ENCODE peak calls at places on chromosomes 11 and 22, in six cellular contexts. Z is adrenal gland, L is AML-193, K is NCI-H460, S is ureter, H is HFFc6. O is an unnamed sample.

GRCh38 chr11:69447786-69448185 is 33.7 kb upstream of the LINC01488 start:
- DNase-seq in Z (no peak), L (no peak), K (no peak), S (peak; percentile 70), H (peak; percentile 10), O (no peak)

GRCh38 chr11:128766687-128767086 is 72.8 kb downstream of the FLI1 start:
- DNase-seq in Z (peak; percentile 11), L (no peak), K (no peak), S (no peak), H (no peak), O (no peak)

GRCh38 chr22:29342177-29342576 is 26.7 kb upstream of the RASL10A start:
- DNase-seq in Z (no peak), L (no peak), K (no peak), S (no peak), H (no peak), O (no peak)

GRCh38 chr22:39388261-39389011 is 11.1 kb upstream of the TAB1 start:
- DNase-seq in Z (peak; percentile 90), L (peak; percentile 4), K (peak; percentile 59), S (peak; percentile 76), H (peak; percentile 35), O (peak; percentile 56)

GRCh38 chr11:69293819-69294505 is at the start of gene MYEOV:
- DNase-seq in Z (peak; percentile 52), L (no peak), K (no peak), S (no peak), H (no peak), O (peak; percentile 88)

GRCh38 chr22:27588273-27588672 is 213.3 kb downstream of the MN1 start:
- DNase-seq in Z (no peak), L (no peak), K (no peak), S (no peak), H (no peak), O (no peak)

GRCh38 chr22:45201678-45202332 is 38.1 kb downstream of the NUP50 start:
- DNase-seq in Z (no peak), L (no peak), K (no peak), S (no peak), H (peak; percentile 70), O (no peak)

GRCh38 chr11:35633827-35634226 is 15.6 kb downstream of the FJX1 start:
- DNase-seq in Z (no peak), L (no peak), K (no peak), S (no peak), H (no peak), O (no peak)

GRCh38 chr22:36884314-36885158 is 23.7 kb downstream of the NCF4 start:
- DNase-seq in Z (no peak), L (no peak), K (no peak), S (no peak), H (peak; percentile 10), O (no peak)

O was measured in HCT116.